ENCODE peak calls at places on chromosomes 11 and 22, in eight cellular contexts. Y, K, T, S, O, F, V and A are unnamed samples.

GRCh38 chr11:7981758-7982157 is 5.4 kb upstream of the EIF3F start:
- DNase-seq in O (no peak), F (no peak), S (no peak), Y (no peak), K (no peak), T (no peak), V (no peak), A (no peak)

GRCh38 chr22:33573479-33573878 is 346.8 kb downstream of the LARGE1 start:
- DNase-seq in Y (no peak), V (no peak), F (no peak), O (no peak), T (no peak), S (peak; percentile 57), K (no peak), A (no peak)

GRCh38 chr11:1531418-1531817 is 40.7 kb downstream of the DUSP8 start:
- DNase-seq in T (no peak), Y (no peak), O (no peak), F (no peak), S (no peak), V (no peak), K (no peak), A (no peak)

GRCh38 chr11:71431271-71431670 is 16.9 kb downstream of the DHCR7 start:
- DNase-seq in O (no peak), K (no peak), Y (no peak), V (no peak), T (no peak), S (no peak), F (no peak), A (no peak)

GRCh38 chr11:64058494-64058893 is 22.8 kb downstream of the FLRT1 start:
- DNase-seq in S (no peak), V (no peak), Y (no peak), F (peak; percentile 20), T (no peak), K (peak; percentile 96), O (no peak), A (no peak)

GRCh38 chr11:33178443-33179154 is 17.3 kb upstream of the CSTF3 start:
- DNase-seq in O (no peak), F (no peak), Y (no peak), S (no peak), V (no peak), K (no peak), T (no peak), A (no peak)

GRCh38 chr11:2902784-2903671 is 17.5 kb upstream of the CDKN1C start:
- DNase-seq in F (peak; percentile 82), K (no peak), V (peak; percentile 49), O (no peak), S (peak; percentile 74), Y (no peak), T (peak; percentile 66), A (no peak)

GRCh38 chr11:7511405-7511804 is 2.4 kb upstream of the PPFIBP2 start:
- DNase-seq in K (no peak), S (peak; percentile 15), O (peak; percentile 34), F (peak; percentile 53), T (peak; percentile 80), Y (peak; percentile 62), V (no peak), A (peak; percentile 66)

GRCh38 chr11:114821626-114822025 is 143.3 kb downstream of the NXPE2 start:
- DNase-seq in T (no peak), S (no peak), K (no peak), O (no peak), Y (no peak), F (no peak), V (no peak), A (no peak)

GRCh38 chr11:65782816-65783228 is 2.0 kb upstream of the AP5B1 start:
- DNase-seq in V (no peak), O (no peak), S (no peak), T (no peak), F (peak; percentile 19), Y (no peak), K (peak; percentile 23), A (no peak)

GRCh38 chr22:37019309-37020191 is at the start of the genes MPST and TST:
- DNase-seq in Y (peak; percentile 87), K (peak; percentile 97), V (peak; percentile 79), O (peak; percentile 84), F (peak; percentile 84), S (peak; percentile 62), T (peak; percentile 81), A (peak; percentile 51)

GRCh38 chr22:30609260-30610185 is 2.5 kb downstream of the TCN2 start:
- DNase-seq in F (peak; percentile 82), V (no peak), S (no peak), T (peak; percentile 61), K (no peak), O (peak; percentile 49), Y (peak; percentile 67), A (no peak)

GRCh38 chr11:2317354-2318050 is 15.7 kb downstream of the TSPAN32 start:
- DNase-seq in V (no peak), S (no peak), O (no peak), T (no peak), K (no peak), F (no peak), Y (peak; percentile 12), A (no peak)

GRCh38 chr11:130431806-130432205 is 3.4 kb upstream of the ADAMTS8 start:
- DNase-seq in V (no peak), K (no peak), S (no peak), O (no peak), F (no peak), T (no peak), Y (no peak), A (no peak)
- TF ChIP-seq EP300 in V (no peak), K (no peak), S (no peak), O (no peak), F (no peak), T (no peak), Y (no peak), A (no peak)

DNA sequence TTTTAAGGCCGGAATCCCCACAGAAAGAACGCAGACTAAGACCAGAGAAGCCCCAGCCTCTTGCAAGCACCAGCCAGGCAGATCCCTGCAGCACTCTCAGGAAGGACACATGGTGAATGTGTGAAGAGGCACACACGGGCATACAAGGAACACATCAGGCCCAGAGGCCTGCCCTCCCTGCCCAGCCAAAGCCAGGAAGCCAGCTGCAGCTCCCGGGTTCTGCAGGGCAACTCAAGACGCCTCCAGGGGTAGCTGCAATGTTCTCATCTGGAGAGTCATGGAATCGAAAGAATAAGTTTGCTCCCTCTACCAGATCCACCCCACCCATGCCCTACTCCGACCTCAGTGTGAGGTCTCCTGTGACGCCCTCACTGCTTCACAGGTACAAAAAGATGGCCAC is 2.3 kb downstream of the DGCR2 start:
- DNase-seq in S (no peak), F (no peak), K (no peak), O (no peak), V (no peak), T (no peak), Y (no peak), A (no peak)
- H3K4me3 ChIP-seq in S (no peak overlapping the region), F (no peak overlapping the region), K (no peak overlapping the region), O (no peak overlapping the region), V (no peak overlapping the region), T (peak overlapping the region; percentile 89), Y (no peak overlapping the region), A (no peak overlapping the region)

GRCh38 chr22:39229075-39229474 is 15.7 kb downstream of the PDGFB start:
- DNase-seq in K (no peak), S (no peak), T (no peak), Y (no peak), V (no peak), F (no peak), O (no peak), A (no peak)

GRCh38 chr22:39227542-39228272 is 17.1 kb downstream of the PDGFB start:
- DNase-seq in Y (no peak), O (no peak), T (no peak), K (no peak), S (no peak), F (no peak), V (no peak), A (no peak)

GRCh38 chr22:39225591-39225990 is 19.2 kb downstream of the PDGFB start:
- DNase-seq in K (no peak), Y (no peak), F (no peak), V (no peak), O (no peak), S (no peak), T (no peak), A (no peak)

GRCh38 chr22:39224550-39224949 is 20.2 kb downstream of the PDGFB start:
- DNase-seq in T (no peak), K (no peak), Y (no peak), V (no peak), F (no peak), S (no peak), O (no peak), A (no peak)

DNA sequence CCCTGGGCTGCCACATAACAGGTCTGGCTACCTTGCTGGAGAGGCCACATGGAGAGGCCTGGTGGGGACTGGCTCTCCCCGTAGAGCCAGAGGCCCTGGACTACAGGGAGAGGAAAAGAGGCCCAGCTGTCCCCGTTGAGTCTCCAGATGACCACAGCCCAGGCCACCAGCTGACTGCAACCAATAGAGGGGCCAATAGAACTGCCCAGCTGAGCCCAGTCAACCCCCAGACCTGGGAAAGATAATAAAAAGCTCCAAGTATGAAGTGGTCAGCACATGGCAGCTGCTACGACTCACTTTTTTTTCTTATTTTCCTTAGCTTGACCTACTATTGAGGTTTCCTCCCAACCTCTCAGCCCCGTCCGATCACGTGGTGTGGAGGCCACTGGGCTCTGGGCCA is 18.4 kb downstream of the PDGFB start:
- DNase-seq in V (no peak), O (no peak), K (no peak), Y (no peak), F (no peak), T (no peak), S (no peak), A (no peak)
- H3K36me3 ChIP-seq in V (no peaks in the 10 kb centered on the region), O (no peaks in the 10 kb centered on the region), K (no peaks in the 10 kb centered on the region), Y (no peaks in the 10 kb centered on the region), F (no peaks in the 10 kb centered on the region), T (no peaks in the 10 kb centered on the region), S (peaks cover 33% of the 10 kb centered on the region), A (no peaks in the 10 kb centered on the region)

GRCh38 chr11:76623171-76623883 is 47.2 kb downstream of the LRRC32 start:
- DNase-seq in T (no peak), O (no peak), S (no peak), K (no peak), F (no peak), V (no peak), Y (no peak), A (no peak)
- TF ChIP-seq EP300 in T (no peak), O (no peak), S (no peak), K (no peak), F (no peak), V (no peak), Y (no peak), A (no peak)